ENCODE peak calls at places on chromosomes 12 and 14, in four cellular contexts. S, F, E and C are unnamed samples.

GRCh38 chr14:94164685-94165431 is 9.3 kb upstream of the PPP4R4 start:
- DNase-seq in E (no peak), S (peak), F (no peak), C (no peak)

GRCh38 chr12:49706351-49707126 is 666 bp downstream of the FMNL3 start:
- DNase-seq in S (peak), F (no peak), E (peak), C (peak)

GRCh38 chr12:11968516-11968915 is 102.2 kb upstream of the BCL2L14 start:
- DNase-seq in S (no peak), E (no peak), F (no peak), C (no peak)

GRCh38 chr12:59131462-59131861 is 211.2 kb upstream of the LRIG3 start:
- DNase-seq in E (no peak), S (no peak), F (no peak), C (no peak)

GRCh38 chr12:106480259-106480658 is 102.5 kb upstream of the RFX4 start:
- DNase-seq in S (no peak), F (no peak), E (no peak), C (peak)

GRCh38 chr12:70366581-70367267 is 634 bp downstream of the KCNMB4 start:
- DNase-seq in F (peak), E (peak), S (peak), C (peak)

GRCh38 chr14:100860556-100861187 is 34.8 kb downstream of the MEG3 start:
- DNase-seq in F (no peak), S (no peak), E (no peak), C (no peak)

GRCh38 chr12:77796775-77797174 is 33.9 kb upstream of the NAV3 start:
- DNase-seq in F (no peak), S (no peak), E (peak), C (no peak)

GRCh38 chr14:64580451-64580850 is 30.7 kb downstream of the PPP1R36 start:
- DNase-seq in S (no peak), F (no peak), E (no peak), C (no peak)

GRCh38 chr12:132000286-132000872 is 50.6 kb downstream of the EP400 start:
- DNase-seq in F (no peak), E (no peak), S (no peak), C (no peak)

GRCh38 chr12:45827974-45828373 is 98.5 kb downstream of the ARID2 start:
- DNase-seq in F (no peak), S (no peak), E (no peak), C (no peak)

GRCh38 chr14:101518611-101519048 is 42.7 kb upstream of the DIO3 start:
- DNase-seq in F (no peak), E (no peak), S (no peak), C (no peak)

GRCh38 chr14:50887476-50887875 is 15.6 kb downstream of the ABHD12B start:
- DNase-seq in S (no peak), E (no peak), F (no peak), C (no peak)

GRCh38 chr12:4852911-4853310 is 56.8 kb upstream of the KCNA1 start:
- DNase-seq in F (no peak), E (no peak), S (no peak), C (no peak)

GRCh38 chr14:34711169-34711568 is 3.2 kb downstream of the CFL2 start:
- DNase-seq in F (peak), E (peak), S (no peak), C (no peak)

GRCh38 chr14:102063092-102063807 is 23.6 kb downstream of the HSP90AA1 start:
- DNase-seq in S (peak), F (peak), E (peak), C (peak)

GRCh38 chr12:113798552-113798951 is 167.6 kb downstream of the RBM19 start:
- DNase-seq in S (no peak), E (no peak), F (no peak), C (no peak)

GRCh38 chr14:104238424-104239184 is 100.2 kb downstream of the KIF26A start:
- DNase-seq in E (no peak), S (no peak), F (no peak), C (peak)

GRCh38 chr12:56010112-56010570 is 10.7 kb upstream of the IKZF4 start:
- DNase-seq in E (no peak), F (no peak), S (no peak), C (peak)

GRCh38 chr12:121095544-121096198 is 37.0 kb upstream of the P2RX7 start:
- DNase-seq in E (peak), S (peak), F (peak), C (peak)

GRCh38 chr14:24055971-24056799 is 4.4 kb downstream of the CARMIL3 start:
- DNase-seq in S (no peak), E (no peak), F (no peak), C (peak)

GRCh38 chr14:80977103-80977728 is 21.8 kb downstream of the TSHR start:
- DNase-seq in E (no peak), F (no peak), S (no peak), C (no peak)

GRCh38 chr14:97210202-97210601 is 413.0 kb downstream of the VRK1 start:
- DNase-seq in S (no peak), F (no peak), E (no peak), C (no peak)

GRCh38 chr12:127400231-127400630 is 866.7 kb upstream of the TMEM132C start:
- DNase-seq in E (no peak), F (no peak), S (no peak), C (no peak)

GRCh38 chr12:69984216-69984615 is 159.2 kb downstream of the MYRFL start:
- DNase-seq in S (no peak), E (no peak), F (no peak), C (no peak)

GRCh38 chr14:95313707-95314106 is 6.0 kb downstream of the CLMN start:
- DNase-seq in E (peak), F (no peak), S (no peak), C (peak)

GRCh38 chr12:124369055-124369900 is 74.4 kb downstream of the RFLNA start:
- DNase-seq in E (peak), S (no peak), F (no peak), C (no peak)

GRCh38 chr14:36212987-36213386 is 36.5 kb upstream of the PTCSC3 start:
- DNase-seq in E (no peak), F (no peak), S (no peak), C (no peak)

GRCh38 chr12:128724468-128725046 is 99.2 kb downstream of the SLC15A4 start:
- DNase-seq in S (no peak), E (no peak), F (no peak), C (no peak)

GRCh38 chr14:50060871-50061663 is 55.3 kb downstream of the VCPKMT start:
- DNase-seq in E (peak), F (no peak), S (no peak), C (peak)

GRCh38 chr12:112686373-112686772 is 105.2 kb upstream of the RPH3A start:
- DNase-seq in E (no peak), F (no peak), S (no peak), C (no peak)

GRCh38 chr12:27733791-27734190 is 23.2 kb downstream of the MRPS35 start:
- DNase-seq in E (no peak), S (no peak), F (no peak), C (no peak)

DNA sequence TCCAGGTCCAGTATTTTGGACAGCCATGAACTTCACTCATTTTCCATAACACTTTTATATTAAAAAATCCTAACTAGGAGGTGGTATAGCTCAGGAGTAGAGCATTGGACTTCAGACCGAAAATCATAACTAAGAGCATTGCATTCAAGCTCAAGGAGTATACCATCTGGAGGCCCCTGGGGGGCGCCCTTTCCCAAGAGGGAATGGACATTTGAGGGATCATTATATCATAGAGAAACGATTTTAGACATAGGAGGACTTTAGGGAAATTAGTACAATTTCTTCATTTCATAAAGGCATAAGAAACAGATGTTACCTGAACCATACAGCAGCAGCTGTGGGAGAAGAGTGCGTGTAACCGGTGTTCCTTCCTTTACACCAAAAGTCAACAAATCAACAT is 5.2 kb upstream of the ATG14 start:
- DNase-seq in E (no peak), F (peak), S (peak), C (no peak)
- TF ChIP-seq CTCF in E (peak), F (peak), S (peak), C (peak)

GRCh38 chr12:101698782-101699347 is 1.4 kb downstream of the CHPT1 start:
- DNase-seq in E (peak), F (no peak), S (no peak), C (no peak)
- TF ChIP-seq CTCF in E (peak), F (peak), S (no peak), C (peak)

GRCh38 chr12:7042847-7043246 is 17.7 kb upstream of the C1S start:
- DNase-seq in E (peak), F (no peak), S (no peak), C (no peak)
- TF ChIP-seq CTCF in E (peak), F (peak), S (no peak), C (peak)

DNA sequence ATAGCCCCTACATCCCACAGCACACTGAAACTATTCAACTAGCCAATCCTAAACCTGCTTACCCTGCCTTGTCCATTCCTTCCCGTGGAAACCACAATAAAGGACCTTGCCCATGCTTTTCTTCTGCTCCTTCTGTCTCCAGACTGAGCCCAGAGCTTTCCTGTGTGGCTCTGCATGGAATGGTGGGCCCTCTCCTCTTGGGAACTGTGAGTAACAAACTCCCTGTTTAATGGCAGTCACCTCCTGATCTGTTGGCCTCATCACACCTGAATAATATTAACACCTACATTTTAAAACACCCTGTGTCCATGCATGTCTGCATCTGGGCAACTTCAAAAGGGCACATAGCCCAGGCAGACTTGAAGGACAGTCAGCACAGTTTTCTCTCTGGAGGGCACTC is 12.4 kb downstream of the LGR5 start:
- DNase-seq in S (no peak), F (no peak), E (no peak), C (no peak)
- TF ChIP-seq CTCF in S (no peak), F (no peak), E (no peak), C (no peak)

DNA sequence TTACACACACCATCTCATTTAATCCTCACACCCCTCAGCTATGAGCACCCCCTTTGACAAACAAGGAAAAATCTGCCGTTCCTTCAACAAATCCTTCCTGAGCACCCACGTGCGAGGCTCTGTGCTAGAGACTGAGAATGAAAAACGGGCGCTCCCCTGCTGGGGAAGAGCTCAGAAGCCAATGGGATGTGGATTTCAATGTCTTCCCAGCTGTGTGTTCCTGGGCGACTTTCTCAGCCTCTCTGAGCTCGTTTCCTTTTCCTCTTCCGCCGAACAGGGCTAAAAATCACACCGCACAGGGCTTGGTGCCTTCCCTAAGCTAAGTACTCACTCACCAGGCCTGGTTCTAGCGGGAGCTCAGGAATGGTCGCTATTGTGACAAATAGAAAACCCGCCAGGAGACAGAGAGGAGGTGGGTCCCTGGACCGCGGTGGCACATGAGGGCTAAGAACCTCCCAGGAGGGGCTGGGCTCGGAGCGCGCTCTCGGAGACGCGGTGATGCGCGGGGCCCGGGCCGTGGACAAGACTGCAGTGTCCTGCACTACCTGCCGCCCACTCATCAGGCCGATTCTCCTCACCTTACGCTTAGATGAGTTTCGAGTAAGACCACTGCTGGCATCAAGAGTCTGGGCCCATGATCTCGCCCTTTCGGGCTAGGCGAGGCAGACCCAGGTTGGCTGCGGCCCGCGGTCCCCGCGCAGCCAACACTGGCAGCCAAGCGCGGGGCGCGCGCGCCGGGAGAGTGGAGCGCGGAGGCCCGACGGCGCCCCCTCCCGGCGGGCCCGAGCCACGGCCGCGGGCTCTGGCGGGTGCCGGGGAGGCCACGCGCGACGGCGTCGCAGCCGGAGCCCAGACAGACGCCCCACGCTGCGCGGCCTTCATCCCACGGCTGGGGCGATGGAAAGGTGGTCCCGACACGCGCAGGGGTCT is 17.0 kb downstream of the ZDHHC22 start:
- DNase-seq in S (peak), F (no peak), E (peak), C (no peak)
- TF ChIP-seq CTCF in S (no peak), F (peak), E (peak), C (no peak)

DNA sequence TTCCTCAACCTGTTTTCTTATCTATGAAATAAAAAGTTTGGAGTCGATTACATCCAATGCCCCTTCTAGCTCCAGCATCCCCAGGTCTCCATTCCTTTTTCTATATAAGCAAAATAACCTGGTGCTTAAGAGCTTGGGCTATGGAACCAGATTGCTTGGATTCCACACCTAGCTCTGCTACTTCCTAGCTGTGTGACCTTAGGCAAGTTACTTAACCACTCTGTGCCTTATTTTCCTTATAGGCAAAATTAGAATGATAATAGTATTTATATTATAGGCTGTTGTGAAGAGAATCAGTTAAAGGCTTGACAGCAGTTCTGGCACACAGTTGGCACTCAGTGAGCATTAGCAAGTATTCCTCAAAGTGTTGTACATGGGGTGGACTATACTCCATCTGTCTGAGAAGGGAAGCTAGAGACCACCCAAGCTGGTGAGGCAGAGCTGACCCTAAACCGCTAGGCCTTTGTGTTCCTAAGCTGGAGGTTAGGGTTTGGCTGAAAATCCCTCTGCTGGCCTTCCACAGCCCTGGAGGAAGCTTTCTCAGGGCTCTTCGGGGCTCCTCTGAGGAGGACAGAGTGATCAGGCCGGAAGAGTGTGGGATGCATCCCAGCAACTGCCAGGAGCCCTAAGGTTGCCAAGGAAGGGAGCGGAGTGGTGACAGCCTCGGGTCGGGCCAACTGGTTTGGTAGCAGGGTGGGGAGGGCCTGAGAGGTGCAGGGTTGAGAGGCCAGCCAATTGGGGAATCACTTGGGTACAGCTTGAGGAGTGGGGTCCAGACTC is 6.0 kb upstream of the KRT4 start:
- DNase-seq in S (no peak), F (no peak), E (no peak), C (no peak)
- TF ChIP-seq CTCF in S (no peak), F (no peak), E (no peak), C (no peak)

GRCh38 chr14:91918159-91918883 is 29.2 kb downstream of the FBLN5 start:
- DNase-seq in F (no peak), E (no peak), S (no peak), C (no peak)
- TF ChIP-seq CTCF in F (no peak), E (no peak), S (no peak), C (no peak)

GRCh38 chr12:89707623-89707991 is 1.0 kb downstream of the ATP2B1 start:
- DNase-seq in S (peak), E (no peak), F (peak), C (peak)

GRCh38 chr12:89708793-89709156 is at the start of gene ATP2B1:
- DNase-seq in E (peak), S (peak), F (peak), C (peak)

GRCh38 chr12:89709157-89709993 is 737 bp upstream of the ATP2B1 start:
- DNase-seq in F (peak), E (peak), S (peak), C (peak)

GRCh38 chr12:89706551-89707348 is 1.9 kb downstream of the ATP2B1 start:
- DNase-seq in E (peak), S (peak), F (no peak), C (peak)

DNA sequence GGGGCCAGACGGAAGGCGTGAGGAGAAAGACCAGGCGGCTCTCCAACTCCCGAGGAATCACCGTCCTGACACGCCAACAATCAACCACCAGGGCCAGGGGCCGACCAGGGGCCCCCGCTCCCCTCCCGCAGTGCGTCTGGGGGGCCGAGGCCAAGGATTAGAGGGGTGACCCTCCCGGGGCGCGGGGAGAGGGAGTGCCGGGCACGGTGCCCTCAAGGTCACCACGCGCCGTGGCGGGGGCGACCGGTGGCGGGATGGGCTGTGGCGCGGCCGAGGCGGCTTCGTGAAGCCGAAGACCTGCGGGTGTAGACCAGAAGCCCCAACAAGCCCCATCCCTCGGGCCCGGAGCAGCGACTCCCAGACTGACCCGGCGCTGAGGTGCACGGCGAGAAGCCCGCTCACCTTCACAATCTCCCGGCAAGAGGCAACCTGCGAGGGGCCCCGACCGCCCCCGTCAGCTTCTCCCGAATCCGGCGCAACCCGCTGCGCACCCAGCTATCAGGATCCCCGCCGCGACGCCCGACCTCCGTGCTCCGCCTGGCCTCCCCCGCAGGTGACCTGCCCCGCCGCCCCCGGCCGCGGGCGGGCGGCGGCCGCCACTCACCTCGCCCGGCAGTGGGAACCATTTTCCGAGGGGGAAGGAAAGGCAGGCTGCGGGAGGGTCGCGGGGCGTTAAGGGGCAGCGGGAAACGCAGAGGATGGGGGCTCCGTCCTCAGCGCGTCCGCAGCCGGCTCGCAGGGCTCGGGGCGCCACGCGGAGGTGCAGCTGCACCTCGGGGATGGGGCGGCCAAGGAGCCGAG is 446 bp downstream of the ATP2B1 start:
- DNase-seq in S (peak), F (peak), E (peak), C (peak)
- TF ChIP-seq CTCF in S (no peak), F (no peak), E (no peak), C (no peak)

DNA sequence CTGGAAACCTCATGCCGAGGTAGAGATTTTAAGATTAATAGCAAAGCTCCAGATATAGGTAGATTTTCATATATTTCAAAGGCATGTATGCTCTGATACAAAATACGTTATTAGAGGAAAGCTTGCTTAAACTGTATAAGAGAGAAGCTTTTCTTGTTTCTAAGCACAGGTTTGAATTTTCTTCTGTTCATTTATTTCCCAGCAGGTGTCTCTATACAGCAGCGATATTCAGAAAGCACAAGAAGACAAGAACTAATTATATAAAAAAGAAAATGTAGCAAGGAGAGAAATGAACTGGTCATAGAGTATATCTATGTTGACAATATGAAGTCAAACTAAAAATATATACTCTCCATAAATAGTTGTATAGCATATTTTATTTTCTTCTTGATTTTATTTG is 307.4 kb upstream of the NOVA1 start:
- DNase-seq in E (no peak), S (no peak), F (no peak), C (no peak)
- TF ChIP-seq CTCF in E (no peak), S (no peak), F (no peak), C (no peak)